ENCODE peak calls at places on chromosomes 12 and 14, in four cellular contexts. K is IMR-90, B is adrenal gland, Q is lower leg skin. V is an unnamed sample.
A peak's percentile ranks its signal among the peaks of the same experiment; 100 is the strongest.

GRCh38 chr12:48965447-48965846 is 6.1 kb downstream of the WNT10B start:
- DNase-seq in B (no peak), Q (no peak), K (peak; percentile 38), V (no peak)

GRCh38 chr12:107903377-107904061 is 129.0 kb downstream of the ASCL4 start:
- DNase-seq in Q (peak; percentile 87), B (peak; percentile 33), K (no peak), V (peak; percentile 71)

GRCh38 chr12:21852251-21852650 is 77.7 kb upstream of the KCNJ8 start:
- DNase-seq in B (no peak), Q (no peak), K (peak; percentile 90), V (no peak)

GRCh38 chr14:93072659-93073365 is 42.9 kb downstream of the ITPK1 start:
- DNase-seq in B (no peak), Q (no peak), K (no peak), V (no peak)

GRCh38 chr12:49359671-49360070 is 7.6 kb upstream of the SPATS2 start:
- DNase-seq in B (no peak), Q (no peak), K (no peak), V (no peak)

GRCh38 chr14:21075719-21076437 is 5.8 kb downstream of the ARHGEF40 start:
- DNase-seq in B (no peak), Q (no peak), K (no peak), V (no peak)

GRCh38 chr12:97229036-97229435 is 233.6 kb upstream of the RMST start:
- DNase-seq in K (no peak), Q (no peak), B (no peak), V (no peak)

GRCh38 chr14:104344815-104345214 is 206.4 kb downstream of the KIF26A start:
- DNase-seq in B (no peak), K (no peak), Q (no peak), V (no peak)

GRCh38 chr14:57462551-57462950 is 31.1 kb downstream of the CCDC198 start:
- DNase-seq in K (no peak), B (no peak), Q (no peak), V (no peak)

GRCh38 chr12:116411977-116412376 is 134.5 kb upstream of the MED13L start:
- DNase-seq in Q (no peak), K (no peak), B (no peak), V (no peak)

DNA sequence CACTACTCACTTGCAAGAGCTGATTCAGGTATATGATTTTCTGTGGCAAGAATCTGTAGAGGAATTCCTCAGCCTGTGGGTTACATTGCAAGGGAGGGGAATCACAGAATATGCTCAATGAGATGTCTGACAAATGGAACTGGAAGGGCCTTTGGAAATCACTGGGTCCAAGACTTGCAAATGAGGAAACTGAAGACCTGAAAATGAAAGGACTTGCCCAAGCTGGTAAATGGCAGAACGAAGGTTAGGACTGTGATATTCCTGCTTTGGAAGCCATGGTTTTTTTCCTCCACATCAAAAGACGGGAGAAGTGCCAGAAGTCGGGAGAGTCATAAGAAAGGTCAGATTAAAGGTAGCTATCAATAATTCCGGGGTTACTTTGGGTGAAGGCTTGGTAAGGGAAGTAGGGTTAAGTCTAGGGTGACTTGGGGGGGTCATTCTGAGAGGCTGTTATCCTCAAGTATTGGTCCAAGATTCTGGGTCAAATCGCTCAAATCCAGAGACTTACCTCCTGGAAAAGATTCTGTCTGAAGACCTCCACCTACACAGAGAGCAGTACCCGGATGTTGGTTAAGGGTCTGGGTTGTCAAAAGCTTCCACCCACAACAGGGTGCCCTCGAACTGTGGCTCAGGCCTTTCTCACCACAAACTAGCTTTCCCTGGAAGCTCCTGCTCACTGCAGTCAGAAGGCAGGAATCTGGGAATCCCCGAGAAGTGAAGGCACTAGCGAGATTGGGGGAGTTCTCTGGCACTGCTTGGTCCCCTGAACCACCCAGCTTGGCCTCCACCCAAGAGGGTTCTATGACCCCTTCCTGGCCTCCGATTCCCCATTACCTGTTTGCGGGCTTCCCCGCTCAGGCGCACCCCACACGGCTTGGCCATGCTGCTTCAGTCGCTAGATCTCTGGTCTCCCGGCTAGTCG is at the start of gene PSME2:
- DNase-seq in K (peak; percentile 80), Q (no peak), B (no peak), V (no peak)
- TF ChIP-seq POLR2A in K (peak; percentile 66), Q (no peak), B (no peak), V (no peak)

GRCh38 chr14:94322648-94323570 is at the start of gene SERPINA6:
- DNase-seq in Q (no peak), B (no peak), K (peak; percentile 22), V (no peak)
- TF ChIP-seq POLR2A in Q (no peak), B (no peak), K (no peak), V (no peak)

DNA sequence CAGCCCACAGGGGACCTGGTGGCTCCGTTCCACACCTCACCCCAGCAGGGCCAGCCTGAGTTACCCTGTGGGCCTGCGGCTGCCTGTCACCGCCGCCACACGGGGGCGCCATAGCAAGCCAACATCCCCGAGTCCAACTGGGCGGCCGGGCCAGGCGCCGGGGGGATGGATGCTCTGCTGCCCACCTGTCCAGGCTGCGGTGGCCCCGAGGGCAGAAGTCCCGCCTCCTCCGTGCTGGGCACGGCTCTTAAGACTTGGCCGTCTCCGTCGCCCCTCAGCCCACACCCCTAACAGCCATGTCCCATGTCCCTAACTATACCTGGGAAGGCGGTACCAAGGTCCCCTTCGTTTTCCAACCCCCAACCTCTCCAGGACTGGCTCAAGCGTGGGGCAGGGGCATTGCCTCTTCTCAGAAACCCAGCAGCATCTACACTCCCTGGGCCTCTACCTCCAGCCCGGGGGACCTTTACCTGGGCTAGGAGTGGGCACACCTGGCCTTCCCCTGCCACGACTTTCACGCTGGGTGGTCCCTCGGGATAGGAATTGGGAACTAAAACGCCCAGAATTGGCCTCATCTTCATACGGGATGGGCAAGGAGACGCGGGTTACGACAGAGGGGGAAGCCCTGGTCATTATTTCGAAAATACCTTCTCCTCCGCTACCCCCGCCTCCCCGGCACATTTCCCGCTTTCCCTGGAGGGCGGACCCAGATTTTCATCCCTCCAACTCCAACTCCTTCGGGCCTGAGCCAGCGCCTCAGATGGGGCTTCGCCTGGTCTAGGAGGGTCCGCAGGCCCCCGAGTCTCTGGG is 1.1 kb upstream of the CYP46A1 start:
- DNase-seq in B (peak; percentile 84), K (peak; percentile 48), Q (peak; percentile 95), V (peak; percentile 90)
- TF ChIP-seq POLR2A in B (no peak), K (peak; percentile 4), Q (no peak), V (no peak)

DNA sequence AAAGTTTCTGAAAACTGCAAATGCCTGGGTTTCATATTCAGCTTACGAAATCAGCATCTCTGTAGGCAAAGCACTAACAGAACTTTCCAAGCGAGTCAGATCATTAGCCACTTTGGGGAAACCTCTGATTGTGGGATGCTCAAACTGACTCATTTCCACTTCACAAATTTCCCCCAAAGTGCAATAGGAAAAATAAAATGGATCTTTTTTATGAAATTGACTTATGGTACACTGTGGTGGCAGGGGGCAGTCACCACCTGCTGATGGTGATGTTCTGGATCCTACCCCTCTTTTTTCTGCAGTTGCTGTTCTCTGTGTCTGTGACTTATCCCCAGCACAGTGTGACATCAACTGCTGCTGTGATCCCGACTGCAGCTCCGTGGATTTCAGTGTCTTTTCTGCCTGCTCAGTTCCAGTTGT is 5.6 kb downstream of the TCTN1 start:
- DNase-seq in K (peak; percentile 29), B (no peak), Q (no peak), V (no peak)
- TF ChIP-seq POLR2A in K (no peak), B (no peak), Q (no peak), V (no peak)

GRCh38 chr12:66297923-66298322 is 4.4 kb upstream of the HELB start:
- DNase-seq in K (no peak), B (no peak), Q (no peak), V (no peak)

GRCh38 chr12:66304296-66304915 is 2.1 kb downstream of the HELB start:
- DNase-seq in Q (no peak), B (no peak), K (no peak), V (peak; percentile 30)

GRCh38 chr12:66297080-66297479 is 5.2 kb upstream of the HELB start:
- DNase-seq in B (no peak), Q (no peak), K (no peak), V (no peak)

GRCh38 chr12:66302827-66303169 is 505 bp downstream of the HELB start:
- DNase-seq in K (no peak), B (no peak), Q (no peak), V (no peak)

DNA sequence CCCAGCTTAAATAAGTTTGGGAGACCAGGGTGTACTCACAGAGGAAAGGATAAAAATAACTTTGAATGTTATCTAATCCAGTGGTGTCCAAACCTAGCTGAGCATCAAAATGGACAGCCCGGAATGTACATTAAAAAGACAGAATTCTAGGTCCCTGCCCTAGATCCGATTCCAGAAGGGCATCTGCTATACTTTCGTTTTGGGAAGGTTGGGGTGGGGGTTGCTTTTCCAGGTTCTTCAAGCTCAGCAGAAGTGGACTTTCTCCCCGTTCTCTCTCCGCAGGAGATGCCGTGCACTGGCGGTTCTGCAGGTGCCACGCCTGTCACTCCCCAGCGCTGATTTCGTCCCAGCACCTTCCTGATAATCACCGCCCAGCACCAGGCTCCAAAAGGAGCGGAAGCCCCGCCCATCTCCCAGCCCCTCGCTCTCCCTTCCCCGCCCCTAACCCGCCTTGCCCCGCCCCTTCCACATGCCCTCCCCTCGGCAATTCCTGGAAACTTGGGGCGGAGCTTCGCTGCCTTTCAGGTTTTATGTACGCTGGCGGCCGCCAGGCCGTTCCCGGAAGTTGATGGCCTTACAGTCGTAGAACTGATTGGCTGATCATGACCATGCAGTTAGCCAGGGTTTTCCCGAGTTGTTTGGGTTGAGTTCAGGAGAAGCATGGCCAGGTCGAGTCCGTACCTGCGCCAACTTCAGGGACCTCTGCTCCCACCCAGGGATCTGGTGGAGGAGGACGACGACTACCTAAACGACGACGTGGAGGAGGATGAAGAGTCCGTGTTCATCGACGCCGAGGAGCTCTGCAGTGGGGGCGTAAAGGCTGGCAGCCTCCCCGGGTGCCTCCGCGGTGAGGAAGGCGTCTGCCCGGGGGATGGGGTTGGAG is at the start of gene HELB:
- DNase-seq in Q (peak; percentile 99), B (peak; percentile 98), K (peak; percentile 95), V (peak; percentile 96)
- TF ChIP-seq POLR2A in Q (no peak), B (no peak), K (no peak), V (peak; percentile 75)